ENCODE peak calls at places on chromosomes 12 and 14, in ten cellular contexts. One of them, this sample, is unnamed.
A peak's percentile ranks its signal among the peaks of the same experiment; 100 is the strongest.

GRCh38 chr14:106185837-106186233 is 659.5 kb downstream of the TMEM121 start:
- DNase-seq in stomach: peak; percentile 45
- DNase-seq in esophagus muscularis mucosa: peak; percentile 77
- DNase-seq in esophagus squamous epithelium: no peak
- DNase-seq in uterus: no peak
- DNase-seq in HCT116: no peak
- DNase-seq in Peyer's patch: no peak
- DNase-seq in transverse colon: peak; percentile 41
- DNase-seq in H1: no peak
- DNase-seq in IMR-90: no peak
- DNase-seq in this sample: no peak

GRCh38 chr14:22875003-22875747 is 3.6 kb downstream of the LRP10 start:
- DNase-seq in esophagus muscularis mucosa: no peak
- DNase-seq in esophagus squamous epithelium: no peak
- DNase-seq in H1: no peak
- DNase-seq in transverse colon: no peak
- DNase-seq in Peyer's patch: no peak
- DNase-seq in stomach: no peak
- DNase-seq in uterus: no peak
- DNase-seq in IMR-90: no peak
- DNase-seq in HCT116: no peak
- DNase-seq in this sample: no peak

GRCh38 chr12:227923-228845 is 14.2 kb upstream of the SLC6A12 start:
- DNase-seq in IMR-90: no peak
- DNase-seq in Peyer's patch: no peak
- DNase-seq in H1: peak; percentile 16
- DNase-seq in esophagus muscularis mucosa: no peak
- DNase-seq in esophagus squamous epithelium: no peak
- DNase-seq in transverse colon: no peak
- DNase-seq in HCT116: no peak
- DNase-seq in stomach: no peak
- DNase-seq in uterus: no peak
- DNase-seq in this sample: no peak

GRCh38 chr12:65113621-65114035 is 7.5 kb downstream of the WIF1 start:
- DNase-seq in stomach: no peak
- DNase-seq in uterus: no peak
- DNase-seq in Peyer's patch: no peak
- DNase-seq in esophagus squamous epithelium: no peak
- DNase-seq in esophagus muscularis mucosa: no peak
- DNase-seq in H1: no peak
- DNase-seq in transverse colon: no peak
- DNase-seq in IMR-90: no peak
- DNase-seq in HCT116: no peak
- DNase-seq in this sample: no peak

GRCh38 chr14:63956326-63956725 is 103.5 kb downstream of the SYNE2 start:
- DNase-seq in stomach: no peak
- DNase-seq in esophagus squamous epithelium: no peak
- DNase-seq in Peyer's patch: no peak
- DNase-seq in H1: no peak
- DNase-seq in HCT116: no peak
- DNase-seq in esophagus muscularis mucosa: no peak
- DNase-seq in uterus: no peak
- DNase-seq in IMR-90: peak; percentile 63
- DNase-seq in transverse colon: no peak
- DNase-seq in this sample: no peak

GRCh38 chr12:25529738-25530137 is 23.3 kb downstream of the LMNTD1 start:
- DNase-seq in uterus: no peak
- DNase-seq in IMR-90: peak; percentile 68
- DNase-seq in HCT116: no peak
- DNase-seq in H1: no peak
- DNase-seq in esophagus squamous epithelium: no peak
- DNase-seq in Peyer's patch: no peak
- DNase-seq in transverse colon: no peak
- DNase-seq in stomach: no peak
- DNase-seq in esophagus muscularis mucosa: no peak
- DNase-seq in this sample: no peak

GRCh38 chr12:14995583-14996425 is 23.0 kb downstream of the PDE6H start:
- DNase-seq in esophagus squamous epithelium: no peak
- DNase-seq in stomach: no peak
- DNase-seq in Peyer's patch: no peak
- DNase-seq in H1: no peak
- DNase-seq in uterus: no peak
- DNase-seq in IMR-90: peak; percentile 79
- DNase-seq in transverse colon: no peak
- DNase-seq in esophagus muscularis mucosa: no peak
- DNase-seq in HCT116: peak; percentile 63
- DNase-seq in this sample: no peak

GRCh38 chr14:61812347-61813100 is 50.3 kb downstream of the SNAPC1 start:
- DNase-seq in HCT116: no peak
- DNase-seq in uterus: no peak
- DNase-seq in transverse colon: no peak
- DNase-seq in H1: peak; percentile 67
- DNase-seq in esophagus muscularis mucosa: no peak
- DNase-seq in stomach: no peak
- DNase-seq in IMR-90: no peak
- DNase-seq in esophagus squamous epithelium: no peak
- DNase-seq in Peyer's patch: no peak
- DNase-seq in this sample: no peak

GRCh38 chr12:71057330-71057729 is 100.5 kb downstream of the TSPAN8 start:
- DNase-seq in Peyer's patch: no peak
- DNase-seq in esophagus muscularis mucosa: no peak
- DNase-seq in IMR-90: no peak
- DNase-seq in H1: no peak
- DNase-seq in uterus: no peak
- DNase-seq in transverse colon: no peak
- DNase-seq in esophagus squamous epithelium: no peak
- DNase-seq in stomach: no peak
- DNase-seq in HCT116: no peak
- DNase-seq in this sample: no peak

GRCh38 chr14:36105401-36105800 is 71.1 kb downstream of the PTCSC3 start:
- DNase-seq in transverse colon: no peak
- DNase-seq in stomach: no peak
- DNase-seq in uterus: no peak
- DNase-seq in HCT116: peak; percentile 40
- DNase-seq in Peyer's patch: no peak
- DNase-seq in esophagus squamous epithelium: no peak
- DNase-seq in esophagus muscularis mucosa: no peak
- DNase-seq in IMR-90: no peak
- DNase-seq in H1: peak; percentile 53
- DNase-seq in this sample: no peak

GRCh38 chr12:49923878-49924610 is 20.3 kb upstream of the FAIM2 start:
- DNase-seq in esophagus muscularis mucosa: no peak
- DNase-seq in uterus: peak; percentile 7
- DNase-seq in transverse colon: no peak
- DNase-seq in HCT116: no peak
- DNase-seq in esophagus squamous epithelium: no peak
- DNase-seq in Peyer's patch: no peak
- DNase-seq in stomach: no peak
- DNase-seq in H1: no peak
- DNase-seq in IMR-90: no peak
- DNase-seq in this sample: no peak

GRCh38 chr12:64733857-64734256 is 25.3 kb downstream of the GNS start:
- DNase-seq in stomach: no peak
- DNase-seq in IMR-90: no peak
- DNase-seq in Peyer's patch: no peak
- DNase-seq in esophagus muscularis mucosa: no peak
- DNase-seq in HCT116: peak; percentile 23
- DNase-seq in transverse colon: no peak
- DNase-seq in uterus: no peak
- DNase-seq in H1: no peak
- DNase-seq in esophagus squamous epithelium: no peak
- DNase-seq in this sample: no peak

GRCh38 chr14:70811065-70811464 is 1.8 kb upstream of the MAP3K9 start:
- DNase-seq in H1: no peak
- DNase-seq in esophagus squamous epithelium: no peak
- DNase-seq in HCT116: no peak
- DNase-seq in Peyer's patch: no peak
- DNase-seq in IMR-90: peak; percentile 8
- DNase-seq in uterus: no peak
- DNase-seq in stomach: no peak
- DNase-seq in esophagus muscularis mucosa: no peak
- DNase-seq in transverse colon: no peak
- DNase-seq in this sample: no peak

GRCh38 chr12:108424026-108424425 is 84.9 kb upstream of the CMKLR1 start:
- DNase-seq in Peyer's patch: no peak
- DNase-seq in IMR-90: no peak
- DNase-seq in uterus: no peak
- DNase-seq in esophagus muscularis mucosa: no peak
- DNase-seq in HCT116: no peak
- DNase-seq in esophagus squamous epithelium: no peak
- DNase-seq in transverse colon: no peak
- DNase-seq in stomach: no peak
- DNase-seq in H1: no peak
- DNase-seq in this sample: no peak

GRCh38 chr12:63930971-63931370 is 86.5 kb downstream of the SRGAP1 start:
- DNase-seq in HCT116: no peak
- DNase-seq in esophagus squamous epithelium: no peak
- DNase-seq in uterus: no peak
- DNase-seq in Peyer's patch: no peak
- DNase-seq in transverse colon: no peak
- DNase-seq in H1: no peak
- DNase-seq in esophagus muscularis mucosa: no peak
- DNase-seq in IMR-90: peak; percentile 72
- DNase-seq in stomach: no peak
- DNase-seq in this sample: no peak

GRCh38 chr14:32201816-32202467 is at the start of gene RNU6-7:
- DNase-seq in esophagus muscularis mucosa: no peak
- DNase-seq in IMR-90: peak; percentile 17
- DNase-seq in esophagus squamous epithelium: no peak
- DNase-seq in uterus: peak; percentile 57
- DNase-seq in HCT116: no peak
- DNase-seq in transverse colon: peak; percentile 24
- DNase-seq in Peyer's patch: no peak
- DNase-seq in stomach: no peak
- DNase-seq in H1: peak; percentile 52
- DNase-seq in this sample: peak; percentile 29

GRCh38 chr12:115354007-115354452 is 670.1 kb upstream of the TBX3 start:
- DNase-seq in transverse colon: peak; percentile 59
- DNase-seq in HCT116: peak; percentile 36
- DNase-seq in H1: no peak
- DNase-seq in uterus: peak; percentile 89
- DNase-seq in IMR-90: peak; percentile 98
- DNase-seq in stomach: peak; percentile 56
- DNase-seq in Peyer's patch: peak; percentile 54
- DNase-seq in esophagus muscularis mucosa: no peak
- DNase-seq in esophagus squamous epithelium: no peak
- DNase-seq in this sample: no peak
- TF ChIP-seq POLR2A in transverse colon: no peak
- TF ChIP-seq POLR2A in HCT116: no peak
- TF ChIP-seq POLR2A in H1: no peak
- TF ChIP-seq POLR2A in uterus: peak; percentile 33
- TF ChIP-seq POLR2A in IMR-90: peak; percentile 85
- TF ChIP-seq POLR2A in stomach: no peak
- TF ChIP-seq POLR2A in Peyer's patch: no peak
- TF ChIP-seq POLR2A in esophagus muscularis mucosa: peak; percentile 7
- TF ChIP-seq POLR2A in esophagus squamous epithelium: no peak
- TF ChIP-seq POLR2A in this sample: peak; percentile 32

GRCh38 chr14:34582117-34582680 is 42.7 kb upstream of the EAPP start:
- DNase-seq in IMR-90: no peak
- DNase-seq in esophagus squamous epithelium: no peak
- DNase-seq in transverse colon: no peak
- DNase-seq in esophagus muscularis mucosa: no peak
- DNase-seq in Peyer's patch: no peak
- DNase-seq in HCT116: no peak
- DNase-seq in H1: no peak
- DNase-seq in stomach: peak; percentile 13
- DNase-seq in uterus: no peak
- DNase-seq in this sample: no peak
- H3K36me3 ChIP-seq in IMR-90: peaks cover 56% of the 10 kb centered on the region
- H3K36me3 ChIP-seq in esophagus squamous epithelium: peaks cover 24% of the 10 kb centered on the region
- H3K36me3 ChIP-seq in transverse colon: no peaks in the 10 kb centered on the region
- H3K36me3 ChIP-seq in esophagus muscularis mucosa: peaks cover 51% of the 10 kb centered on the region
- H3K36me3 ChIP-seq in Peyer's patch: peaks cover 4% of the 10 kb centered on the region
- H3K36me3 ChIP-seq in HCT116: peaks cover 13% of the 10 kb centered on the region
- H3K36me3 ChIP-seq in H1: peaks cover 2% of the 10 kb centered on the region
- H3K36me3 ChIP-seq in stomach: peaks cover 66% of the 10 kb centered on the region
- H3K36me3 ChIP-seq in uterus: no peaks in the 10 kb centered on the region
- H3K36me3 ChIP-seq in this sample: peaks cover 99% of the 10 kb centered on the region

GRCh38 chr12:13101854-13102375 is 1.6 kb downstream of the GSG1 start:
- DNase-seq in HCT116: no peak
- DNase-seq in transverse colon: peak; percentile 39
- DNase-seq in H1: no peak
- DNase-seq in uterus: no peak
- DNase-seq in IMR-90: peak; percentile 46
- DNase-seq in stomach: no peak
- DNase-seq in esophagus squamous epithelium: no peak
- DNase-seq in esophagus muscularis mucosa: peak; percentile 91
- DNase-seq in Peyer's patch: peak; percentile 59
- DNase-seq in this sample: no peak

GRCh38 chr12:13102481-13103195 is 829 bp downstream of the GSG1 start:
- DNase-seq in transverse colon: no peak
- DNase-seq in uterus: no peak
- DNase-seq in H1: no peak
- DNase-seq in esophagus muscularis mucosa: peak; percentile 75
- DNase-seq in stomach: no peak
- DNase-seq in HCT116: no peak
- DNase-seq in esophagus squamous epithelium: no peak
- DNase-seq in Peyer's patch: no peak
- DNase-seq in IMR-90: peak; percentile 48
- DNase-seq in this sample: no peak

GRCh38 chr12:13099910-13100609 is 3.4 kb downstream of the GSG1 start:
- DNase-seq in IMR-90: no peak
- DNase-seq in transverse colon: no peak
- DNase-seq in Peyer's patch: no peak
- DNase-seq in esophagus squamous epithelium: no peak
- DNase-seq in stomach: no peak
- DNase-seq in esophagus muscularis mucosa: peak; percentile 85
- DNase-seq in HCT116: no peak
- DNase-seq in H1: no peak
- DNase-seq in uterus: no peak
- DNase-seq in this sample: no peak

GRCh38 chr12:13100610-13100881 is 2.9 kb downstream of the GSG1 start:
- DNase-seq in IMR-90: no peak
- DNase-seq in esophagus squamous epithelium: no peak
- DNase-seq in transverse colon: no peak
- DNase-seq in Peyer's patch: no peak
- DNase-seq in H1: no peak
- DNase-seq in stomach: no peak
- DNase-seq in esophagus muscularis mucosa: no peak
- DNase-seq in uterus: no peak
- DNase-seq in HCT116: no peak
- DNase-seq in this sample: no peak

GRCh38 chr12:13100882-13101769 is 2.3 kb downstream of the GSG1 start:
- DNase-seq in IMR-90: peak; percentile 91
- DNase-seq in uterus: peak; percentile 90
- DNase-seq in transverse colon: peak; percentile 92
- DNase-seq in Peyer's patch: peak; percentile 93
- DNase-seq in H1: peak; percentile 92
- DNase-seq in HCT116: peak; percentile 67
- DNase-seq in stomach: peak; percentile 88
- DNase-seq in esophagus squamous epithelium: peak; percentile 57
- DNase-seq in esophagus muscularis mucosa: peak; percentile 98
- DNase-seq in this sample: peak; percentile 91
- TF ChIP-seq POLR2A in IMR-90: peak; percentile 82
- TF ChIP-seq POLR2A in uterus: peak; percentile 56
- TF ChIP-seq POLR2A in transverse colon: peak; percentile 55
- TF ChIP-seq POLR2A in Peyer's patch: peak; percentile 28
- TF ChIP-seq POLR2A in H1: peak; percentile 61
- TF ChIP-seq POLR2A in HCT116: no peak
- TF ChIP-seq POLR2A in stomach: no peak
- TF ChIP-seq POLR2A in esophagus squamous epithelium: no peak
- TF ChIP-seq POLR2A in esophagus muscularis mucosa: no peak
- TF ChIP-seq POLR2A in this sample: no peak

GRCh38 chr12:120698677-120699076 is 11.6 kb upstream of the UNC119B start:
- DNase-seq in H1: no peak
- DNase-seq in uterus: no peak
- DNase-seq in esophagus squamous epithelium: no peak
- DNase-seq in transverse colon: no peak
- DNase-seq in Peyer's patch: no peak
- DNase-seq in esophagus muscularis mucosa: no peak
- DNase-seq in HCT116: no peak
- DNase-seq in stomach: no peak
- DNase-seq in IMR-90: no peak
- DNase-seq in this sample: peak; percentile 36
- H3K36me3 ChIP-seq in H1: peaks cover 62% of the 10 kb centered on the region
- H3K36me3 ChIP-seq in uterus: no peaks in the 10 kb centered on the region
- H3K36me3 ChIP-seq in esophagus squamous epithelium: peaks cover 19% of the 10 kb centered on the region
- H3K36me3 ChIP-seq in transverse colon: no peaks in the 10 kb centered on the region
- H3K36me3 ChIP-seq in Peyer's patch: no peaks in the 10 kb centered on the region
- H3K36me3 ChIP-seq in esophagus muscularis mucosa: peaks cover 27% of the 10 kb centered on the region
- H3K36me3 ChIP-seq in HCT116: peaks cover 82% of the 10 kb centered on the region
- H3K36me3 ChIP-seq in stomach: peaks cover 40% of the 10 kb centered on the region
- H3K36me3 ChIP-seq in IMR-90: peaks cover 65% of the 10 kb centered on the region
- H3K36me3 ChIP-seq in this sample: peaks cover 92% of the 10 kb centered on the region